ENCODE peak calls at places on chromosome 10, in five cellular contexts. C, V, E, I and K are unnamed samples.
A peak's percentile ranks its signal among the peaks of the same experiment; 100 is the strongest.

GRCh38 chr10:14379556-14380330 is 49.0 kb upstream of the FRMD4A start:
- DNase-seq in C (no peak), V (no peak), E (no peak), I (no peak), K (no peak)

GRCh38 chr10:77592946-77593636 is 44.5 kb downstream of the KCNMA1 start:
- DNase-seq in C (peak; percentile 77), V (no peak), E (peak; percentile 93), I (no peak), K (no peak)

GRCh38 chr10:1600861-1601260 is 136.5 kb downstream of the ADARB2 start:
- DNase-seq in C (no peak), V (no peak), E (no peak), I (peak; percentile 37), K (no peak)

GRCh38 chr10:7610017-7610416 is 56.7 kb downstream of the ITIH5 start:
- DNase-seq in C (no peak), V (no peak), E (no peak), I (no peak), K (no peak)

GRCh38 chr10:86798030-86798429 is 41.6 kb downstream of the BMPR1A start:
- DNase-seq in C (no peak), V (no peak), E (peak; percentile 46), I (no peak), K (no peak)

GRCh38 chr10:43461950-43462349 is 25.0 kb downstream of the ZNF487 start:
- DNase-seq in C (peak; percentile 66), V (no peak), E (peak; percentile 86), I (peak; percentile 5), K (no peak)

GRCh38 chr10:48653944-48654698 is 30.6 kb upstream of the WDFY4 start:
- DNase-seq in C (no peak), V (no peak), E (no peak), I (no peak), K (no peak)

GRCh38 chr10:49313501-49314070 is 14.6 kb downstream of the C10orf71 start:
- DNase-seq in C (no peak), V (no peak), E (no peak), I (no peak), K (no peak)

GRCh38 chr10:932589-932988 is 1.1 kb upstream of the LARP4B start:
- DNase-seq in C (no peak), V (no peak), E (no peak), I (no peak), K (no peak)

GRCh38 chr10:132027423-132027983 is 38.2 kb upstream of the JAKMIP3 start:
- DNase-seq in C (no peak), V (no peak), E (no peak), I (no peak), K (no peak)

GRCh38 chr10:118264838-118265470 is 77.2 kb downstream of the FAM204A start:
- DNase-seq in C (no peak), V (no peak), E (no peak), I (no peak), K (no peak)

GRCh38 chr10:103042129-103042528 is 124.0 kb downstream of the CNNM2 start:
- DNase-seq in C (no peak), V (no peak), E (no peak), I (peak; percentile 27), K (no peak)

GRCh38 chr10:35564276-35564982 is 40.7 kb upstream of the GJD4 start:
- DNase-seq in C (no peak), V (peak; percentile 62), E (peak; percentile 47), I (no peak), K (no peak)

GRCh38 chr10:85600026-85600743 is 766.4 kb downstream of the GRID1 start:
- DNase-seq in C (no peak), V (peak; percentile 20), E (no peak), I (no peak), K (no peak)

GRCh38 chr10:89515031-89515841 is 20.2 kb downstream of the SLC16A12 start:
- DNase-seq in C (peak; percentile 100), V (no peak), E (peak; percentile 99), I (no peak), K (no peak)

GRCh38 chr10:71979692-71980062 is 15.5 kb downstream of the CHST3 start:
- DNase-seq in C (no peak), V (no peak), E (no peak), I (no peak), K (no peak)

GRCh38 chr10:131998845-131999681 is 17.3 kb upstream of the BNIP3 start:
- DNase-seq in C (no peak), V (no peak), E (no peak), I (no peak), K (no peak)

GRCh38 chr10:77711683-77712049 is 74.1 kb upstream of the KCNMA1 start:
- DNase-seq in C (no peak), V (no peak), E (no peak), I (no peak), K (no peak)

GRCh38 chr10:127906548-127907377 is at the start of gene PTPRE:
- DNase-seq in C (no peak), V (peak; percentile 68), E (peak; percentile 40), I (no peak), K (peak; percentile 45)

GRCh38 chr10:114754445-114755320 is 66.9 kb upstream of the FHIP2A start:
- DNase-seq in C (no peak), V (no peak), E (peak; percentile 50), I (no peak), K (no peak)

GRCh38 chr10:29239569-29240472 is 49.0 kb upstream of the LYZL1 start:
- DNase-seq in C (no peak), V (no peak), E (no peak), I (no peak), K (no peak)

GRCh38 chr10:54284526-54285193 is 516.4 kb downstream of the PCDH15 start:
- DNase-seq in C (peak; percentile 22), V (no peak), E (peak; percentile 50), I (no peak), K (no peak)

GRCh38 chr10:133100706-133101463 is 13.2 kb downstream of the ADGRA1 start:
- DNase-seq in C (no peak), V (no peak), E (no peak), I (peak; percentile 20), K (no peak)

GRCh38 chr10:93074137-93074596 is 474 bp downstream of the CYP26A1 start:
- DNase-seq in C (no peak), V (no peak), E (no peak), I (no peak), K (no peak)

GRCh38 chr10:45419673-45420020 is 45.6 kb downstream of the ALOX5 start:
- DNase-seq in C (no peak), V (no peak), E (no peak), I (no peak), K (no peak)

GRCh38 chr10:69952801-69953200 is 99.8 kb upstream of the MACROH2A2 start:
- DNase-seq in C (no peak), V (no peak), E (no peak), I (no peak), K (no peak)

GRCh38 chr10:10207538-10207937 is 810.1 kb upstream of the CELF2 start:
- DNase-seq in C (no peak), V (no peak), E (no peak), I (no peak), K (no peak)

GRCh38 chr10:114328876-114329275 is 75.4 kb downstream of the AFAP1L2 start:
- DNase-seq in C (no peak), V (peak; percentile 16), E (no peak), I (no peak), K (no peak)